ENCODE peak calls at places on chromosomes 12 and 14, in nine cellular contexts. One of them, this sample, is unnamed.
A peak's percentile ranks its signal among the peaks of the same experiment; 100 is the strongest.

GRCh38 chr14:101980700-101981099 is 16.3 kb downstream of the DYNC1H1 start:
- DNase-seq in mesothelial cell of epicardium: no peak
- DNase-seq in heart left ventricle: peak; percentile 70
- DNase-seq in endodermal cell: no peak
- DNase-seq in endothelial cell: no peak
- DNase-seq in mammary epithelial cell: peak; percentile 98
- DNase-seq in testis: peak; percentile 40
- DNase-seq in H9: no peak
- DNase-seq in spleen: no peak
- DNase-seq in this sample: no peak

GRCh38 chr12:89657090-89657489 is 51.5 kb downstream of the ATP2B1 start:
- DNase-seq in mesothelial cell of epicardium: no peak
- DNase-seq in heart left ventricle: no peak
- DNase-seq in endodermal cell: no peak
- DNase-seq in endothelial cell: no peak
- DNase-seq in mammary epithelial cell: no peak
- DNase-seq in testis: no peak
- DNase-seq in H9: no peak
- DNase-seq in spleen: no peak
- DNase-seq in this sample: no peak

GRCh38 chr14:75711796-75712211 is 50.8 kb downstream of the TTLL5 start:
- DNase-seq in mesothelial cell of epicardium: peak; percentile 28
- DNase-seq in heart left ventricle: peak; percentile 67
- DNase-seq in endodermal cell: peak; percentile 86
- DNase-seq in endothelial cell: no peak
- DNase-seq in mammary epithelial cell: peak; percentile 90
- DNase-seq in testis: peak; percentile 57
- DNase-seq in H9: peak; percentile 35
- DNase-seq in spleen: no peak
- DNase-seq in this sample: peak; percentile 13

GRCh38 chr12:18990866-18991265 is 138.7 kb upstream of the PLEKHA5 start:
- DNase-seq in mesothelial cell of epicardium: no peak
- DNase-seq in heart left ventricle: no peak
- DNase-seq in endodermal cell: no peak
- DNase-seq in endothelial cell: no peak
- DNase-seq in mammary epithelial cell: no peak
- DNase-seq in testis: no peak
- DNase-seq in H9: no peak
- DNase-seq in spleen: no peak
- DNase-seq in this sample: no peak

GRCh38 chr12:17204289-17205054 is 598.5 kb upstream of the LMO3 start:
- DNase-seq in mesothelial cell of epicardium: no peak
- DNase-seq in heart left ventricle: no peak
- DNase-seq in endodermal cell: no peak
- DNase-seq in endothelial cell: no peak
- DNase-seq in mammary epithelial cell: no peak
- DNase-seq in testis: no peak
- DNase-seq in H9: peak; percentile 38
- DNase-seq in spleen: no peak
- DNase-seq in this sample: no peak

GRCh38 chr14:49991491-49991890 is 98.6 kb downstream of the ARF6 start:
- DNase-seq in mesothelial cell of epicardium: no peak
- DNase-seq in heart left ventricle: no peak
- DNase-seq in endodermal cell: no peak
- DNase-seq in endothelial cell: no peak
- DNase-seq in mammary epithelial cell: no peak
- DNase-seq in testis: peak; percentile 77
- DNase-seq in H9: no peak
- DNase-seq in spleen: no peak
- DNase-seq in this sample: no peak

GRCh38 chr14:43410631-43411030 is 1096.5 kb downstream of the FSCB start:
- DNase-seq in mesothelial cell of epicardium: no peak
- DNase-seq in heart left ventricle: no peak
- DNase-seq in endodermal cell: peak; percentile 63
- DNase-seq in endothelial cell: no peak
- DNase-seq in mammary epithelial cell: no peak
- DNase-seq in testis: no peak
- DNase-seq in H9: peak; percentile 41
- DNase-seq in spleen: peak; percentile 48
- DNase-seq in this sample: no peak

GRCh38 chr12:32558941-32559340 is 120.2 kb upstream of the DNM1L start:
- DNase-seq in mesothelial cell of epicardium: no peak
- DNase-seq in heart left ventricle: no peak
- DNase-seq in endodermal cell: no peak
- DNase-seq in endothelial cell: no peak
- DNase-seq in mammary epithelial cell: no peak
- DNase-seq in testis: no peak
- DNase-seq in H9: no peak
- DNase-seq in spleen: no peak
- DNase-seq in this sample: no peak

GRCh38 chr12:56377989-56378316 is 15.3 kb upstream of the APOF start:
- DNase-seq in mesothelial cell of epicardium: no peak
- DNase-seq in heart left ventricle: no peak
- DNase-seq in endodermal cell: no peak
- DNase-seq in endothelial cell: no peak
- DNase-seq in mammary epithelial cell: no peak
- DNase-seq in testis: no peak
- DNase-seq in H9: no peak
- DNase-seq in spleen: no peak
- DNase-seq in this sample: no peak

GRCh38 chr12:64744422-64745258 is 14.6 kb downstream of the GNS start:
- DNase-seq in mesothelial cell of epicardium: no peak
- DNase-seq in heart left ventricle: no peak
- DNase-seq in endodermal cell: no peak
- DNase-seq in endothelial cell: no peak
- DNase-seq in mammary epithelial cell: no peak
- DNase-seq in testis: no peak
- DNase-seq in H9: no peak
- DNase-seq in spleen: no peak
- DNase-seq in this sample: no peak

GRCh38 chr12:78802593-78802992 is 62.0 kb upstream of the SYT1 start:
- DNase-seq in mesothelial cell of epicardium: no peak
- DNase-seq in heart left ventricle: no peak
- DNase-seq in endodermal cell: no peak
- DNase-seq in endothelial cell: no peak
- DNase-seq in mammary epithelial cell: peak; percentile 87
- DNase-seq in testis: no peak
- DNase-seq in H9: no peak
- DNase-seq in spleen: no peak
- DNase-seq in this sample: no peak

GRCh38 chr12:321606-322326 is 59.1 kb upstream of the SLC6A13 start:
- DNase-seq in mesothelial cell of epicardium: no peak
- DNase-seq in heart left ventricle: no peak
- DNase-seq in endodermal cell: no peak
- DNase-seq in endothelial cell: no peak
- DNase-seq in mammary epithelial cell: peak; percentile 1
- DNase-seq in testis: no peak
- DNase-seq in H9: no peak
- DNase-seq in spleen: no peak
- DNase-seq in this sample: no peak

GRCh38 chr14:100406505-100407131 is 83.5 kb downstream of the SLC25A47 start:
- DNase-seq in mesothelial cell of epicardium: no peak
- DNase-seq in heart left ventricle: no peak
- DNase-seq in endodermal cell: no peak
- DNase-seq in endothelial cell: no peak
- DNase-seq in mammary epithelial cell: peak; percentile 65
- DNase-seq in testis: no peak
- DNase-seq in H9: no peak
- DNase-seq in spleen: peak; percentile 83
- DNase-seq in this sample: no peak

GRCh38 chr12:112590281-112590680 is 171.5 kb downstream of the PTPN11 start:
- DNase-seq in mesothelial cell of epicardium: no peak
- DNase-seq in heart left ventricle: no peak
- DNase-seq in endodermal cell: peak; percentile 89
- DNase-seq in endothelial cell: no peak
- DNase-seq in mammary epithelial cell: no peak
- DNase-seq in testis: no peak
- DNase-seq in H9: peak; percentile 77
- DNase-seq in spleen: no peak
- DNase-seq in this sample: no peak

GRCh38 chr12:111297703-111298426 is 71.0 kb downstream of the PHETA1 start:
- DNase-seq in mesothelial cell of epicardium: no peak
- DNase-seq in heart left ventricle: no peak
- DNase-seq in endodermal cell: peak; percentile 86
- DNase-seq in endothelial cell: peak; percentile 31
- DNase-seq in mammary epithelial cell: no peak
- DNase-seq in testis: no peak
- DNase-seq in H9: peak; percentile 78
- DNase-seq in spleen: no peak
- DNase-seq in this sample: no peak

GRCh38 chr12:111296906-111297463 is 71.9 kb downstream of the PHETA1 start:
- DNase-seq in mesothelial cell of epicardium: no peak
- DNase-seq in heart left ventricle: no peak
- DNase-seq in endodermal cell: no peak
- DNase-seq in endothelial cell: no peak
- DNase-seq in mammary epithelial cell: no peak
- DNase-seq in testis: no peak
- DNase-seq in H9: no peak
- DNase-seq in spleen: no peak
- DNase-seq in this sample: no peak

GRCh38 chr12:111295176-111295575 is 73.7 kb downstream of the PHETA1 start:
- DNase-seq in mesothelial cell of epicardium: no peak
- DNase-seq in heart left ventricle: no peak
- DNase-seq in endodermal cell: peak; percentile 68
- DNase-seq in endothelial cell: no peak
- DNase-seq in mammary epithelial cell: no peak
- DNase-seq in testis: no peak
- DNase-seq in H9: no peak
- DNase-seq in spleen: no peak
- DNase-seq in this sample: no peak

GRCh38 chr12:111291357-111291756 is 77.5 kb downstream of the PHETA1 start:
- DNase-seq in mesothelial cell of epicardium: no peak
- DNase-seq in heart left ventricle: no peak
- DNase-seq in endodermal cell: no peak
- DNase-seq in endothelial cell: no peak
- DNase-seq in mammary epithelial cell: no peak
- DNase-seq in testis: no peak
- DNase-seq in H9: no peak
- DNase-seq in spleen: no peak
- DNase-seq in this sample: no peak

GRCh38 chr12:111293266-111294009 is 75.5 kb downstream of the PHETA1 start:
- DNase-seq in mesothelial cell of epicardium: no peak
- DNase-seq in heart left ventricle: no peak
- DNase-seq in endodermal cell: no peak
- DNase-seq in endothelial cell: no peak
- DNase-seq in mammary epithelial cell: no peak
- DNase-seq in testis: no peak
- DNase-seq in H9: no peak
- DNase-seq in spleen: no peak
- DNase-seq in this sample: no peak
- TF ChIP-seq CTCF in mesothelial cell of epicardium: no peak
- TF ChIP-seq CTCF in heart left ventricle: no peak
- TF ChIP-seq CTCF in endodermal cell: no peak
- TF ChIP-seq CTCF in endothelial cell: no peak
- TF ChIP-seq CTCF in mammary epithelial cell: no peak
- TF ChIP-seq CTCF in testis: no peak
- TF ChIP-seq CTCF in H9: no peak
- TF ChIP-seq CTCF in spleen: no peak
- TF ChIP-seq CTCF in this sample: no peak

DNA sequence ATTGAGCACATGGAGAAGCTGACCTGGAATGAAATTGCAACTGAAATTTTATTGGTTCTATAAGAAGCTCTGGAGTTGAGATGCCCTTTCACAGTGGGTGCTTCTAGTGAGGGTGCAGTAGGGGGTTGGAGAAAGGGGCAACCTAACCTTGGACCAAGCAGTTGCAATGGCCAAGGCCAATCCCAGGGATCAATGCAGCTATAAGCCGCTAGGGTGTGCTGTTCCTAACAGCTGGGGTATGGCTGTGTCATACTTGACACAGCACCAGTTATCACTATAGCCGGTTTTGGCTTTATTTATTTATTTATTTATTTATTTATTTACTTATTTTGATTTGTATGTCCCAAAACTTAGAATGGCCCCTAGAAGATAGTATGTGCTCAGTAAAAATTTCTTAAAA is 505.9 kb downstream of the FLRT2 start:
- DNase-seq in mesothelial cell of epicardium: no peak
- DNase-seq in heart left ventricle: no peak
- DNase-seq in endodermal cell: peak; percentile 83
- DNase-seq in endothelial cell: peak; percentile 49
- DNase-seq in mammary epithelial cell: peak; percentile 17
- DNase-seq in testis: peak; percentile 36
- DNase-seq in H9: peak; percentile 69
- DNase-seq in spleen: no peak
- DNase-seq in this sample: no peak
- TF ChIP-seq CTCF in mesothelial cell of epicardium: no peak
- TF ChIP-seq CTCF in heart left ventricle: no peak
- TF ChIP-seq CTCF in endodermal cell: peak; percentile 88
- TF ChIP-seq CTCF in endothelial cell: peak; percentile 60
- TF ChIP-seq CTCF in mammary epithelial cell: peak; percentile 62
- TF ChIP-seq CTCF in testis: no peak
- TF ChIP-seq CTCF in H9: peak; percentile 84
- TF ChIP-seq CTCF in spleen: no peak
- TF ChIP-seq CTCF in this sample: peak; percentile 50

GRCh38 chr12:93419388-93420034 is 22.2 kb downstream of the UBE2N start:
- DNase-seq in mesothelial cell of epicardium: no peak
- DNase-seq in heart left ventricle: no peak
- DNase-seq in endodermal cell: no peak
- DNase-seq in endothelial cell: no peak
- DNase-seq in mammary epithelial cell: peak; percentile 32
- DNase-seq in testis: no peak
- DNase-seq in H9: no peak
- DNase-seq in spleen: no peak
- DNase-seq in this sample: no peak
- TF ChIP-seq CTCF in mesothelial cell of epicardium: peak; percentile 86
- TF ChIP-seq CTCF in heart left ventricle: peak; percentile 72
- TF ChIP-seq CTCF in endodermal cell: peak; percentile 81
- TF ChIP-seq CTCF in endothelial cell: peak; percentile 78
- TF ChIP-seq CTCF in mammary epithelial cell: peak; percentile 43
- TF ChIP-seq CTCF in testis: peak; percentile 48
- TF ChIP-seq CTCF in H9: peak; percentile 73
- TF ChIP-seq CTCF in spleen: peak; percentile 68
- TF ChIP-seq CTCF in this sample: peak; percentile 74

GRCh38 chr12:12070674-12071661 is at the start of gene BCL2L14:
- DNase-seq in mesothelial cell of epicardium: no peak
- DNase-seq in heart left ventricle: no peak
- DNase-seq in endodermal cell: no peak
- DNase-seq in endothelial cell: no peak
- DNase-seq in mammary epithelial cell: no peak
- DNase-seq in testis: no peak
- DNase-seq in H9: no peak
- DNase-seq in spleen: no peak
- DNase-seq in this sample: no peak
- TF ChIP-seq CTCF in mesothelial cell of epicardium: no peak
- TF ChIP-seq CTCF in heart left ventricle: no peak
- TF ChIP-seq CTCF in endodermal cell: peak; percentile 65
- TF ChIP-seq CTCF in endothelial cell: no peak
- TF ChIP-seq CTCF in mammary epithelial cell: no peak
- TF ChIP-seq CTCF in testis: no peak
- TF ChIP-seq CTCF in H9: no peak
- TF ChIP-seq CTCF in spleen: no peak
- TF ChIP-seq CTCF in this sample: no peak

This sample was measured in progenitor cell of endocrine pancreas.